ENCODE peak calls at places on chromosomes 11 and 22, in eight cellular contexts. H is upper lobe of right lung; G is coronary artery; M is CD8-positive, alpha-beta memory T cell; K is colonic mucosa; X is naive thymus-derived CD4-positive, alpha-beta T cell; Q is mammary epithelial cell; L is brain microvascular endothelial cell. A is an unnamed sample.

GRCh38 chr22:45263790-45264269 is 20.9 kb upstream of the UPK3A start:
- DNase-seq in H (peak), G (no peak), M (no peak), K (peak), X (no peak), Q (peak), L (peak), A (no peak)

GRCh38 chr22:27602390-27602789 is 199.2 kb downstream of the MN1 start:
- DNase-seq in H (no peak), G (no peak), M (no peak), K (no peak), X (no peak), Q (no peak), L (no peak), A (no peak)

GRCh38 chr11:6563121-6563619 is 40.2 kb downstream of the RRP8 start:
- DNase-seq in H (no peak), G (no peak), M (no peak), K (no peak), X (no peak), Q (peak), L (no peak), A (no peak)

GRCh38 chr22:19848298-19849224 is 6.1 kb downstream of the GNB1L start:
- DNase-seq in H (peak), G (no peak), M (no peak), K (peak), X (no peak), Q (peak), L (no peak), A (no peak)

GRCh38 chr11:71181566-71181965 is 70.8 kb downstream of the SHANK2 start:
- DNase-seq in H (no peak), G (peak), M (no peak), K (no peak), X (no peak), Q (no peak), L (no peak), A (no peak)

GRCh38 chr22:46079861-46080821 is 70.2 kb upstream of the PPARA start:
- DNase-seq in H (peak), G (peak), M (no peak), K (no peak), X (no peak), Q (peak), L (no peak), A (peak)

GRCh38 chr11:134469627-134470026 is 57.6 kb upstream of the B3GAT1 start:
- DNase-seq in H (no peak), G (no peak), M (no peak), K (no peak), X (no peak), Q (no peak), L (no peak), A (no peak)

GRCh38 chr11:128687321-128687720 is 6.6 kb upstream of the FLI1 start:
- DNase-seq in H (peak), G (no peak), M (no peak), K (peak), X (no peak), Q (no peak), L (no peak), A (peak)

GRCh38 chr11:69297926-69298777 is 4.2 kb downstream of the MYEOV start:
- DNase-seq in H (peak), G (no peak), M (peak), K (peak), X (peak), Q (peak), L (peak), A (peak)

GRCh38 chr22:40423882-40424640 is 53.7 kb downstream of the SGSM3 start:
- DNase-seq in H (peak), G (no peak), M (no peak), K (no peak), X (no peak), Q (no peak), L (no peak), A (no peak)

GRCh38 chr11:76723142-76723541 is 52.6 kb upstream of the LRRC32 start:
- DNase-seq in H (no peak), G (no peak), M (no peak), K (no peak), X (no peak), Q (no peak), L (no peak), A (no peak)

GRCh38 chr22:34080501-34080900 is 160.2 kb upstream of the LARGE1 start:
- DNase-seq in H (no peak), G (no peak), M (no peak), K (no peak), X (no peak), Q (no peak), L (no peak), A (no peak)

GRCh38 chr11:61153593-61154090 is 7.6 kb downstream of the VPS37C start:
- DNase-seq in H (no peak), G (peak), M (no peak), K (no peak), X (no peak), Q (no peak), L (no peak), A (no peak)

GRCh38 chr11:72446929-72447753 is 12.8 kb upstream of the CLPB start:
- DNase-seq in H (no peak), G (no peak), M (peak), K (no peak), X (peak), Q (peak), L (peak), A (peak)

GRCh38 chr11:12377106-12377823 is at the start of gene PARVA:
- DNase-seq in H (peak), G (peak), M (no peak), K (peak), X (no peak), Q (peak), L (peak), A (peak)

GRCh38 chr22:20273720-20274119 is 5.6 kb upstream of the RTN4R start:
- DNase-seq in H (no peak), G (no peak), M (no peak), K (no peak), X (no peak), Q (no peak), L (no peak), A (no peak)

GRCh38 chr11:75549370-75549958 is 12.6 kb upstream of the SERPINH1 start:
- DNase-seq in H (no peak), G (no peak), M (no peak), K (no peak), X (no peak), Q (no peak), L (no peak), A (no peak)

GRCh38 chr11:72582206-72583176 is 91.7 kb downstream of the PDE2A start:
- DNase-seq in H (peak), G (no peak), M (no peak), K (no peak), X (no peak), Q (no peak), L (no peak), A (no peak)

GRCh38 chr11:69788956-69789355 is 13.8 kb upstream of the FGF4 start:
- DNase-seq in H (no peak), G (no peak), M (no peak), K (no peak), X (no peak), Q (no peak), L (no peak), A (no peak)

GRCh38 chr22:26624788-26625187 is 3.0 kb downstream of the CRYBA4 start:
- DNase-seq in H (no peak), G (no peak), M (no peak), K (no peak), X (no peak), Q (no peak), L (no peak), A (no peak)

GRCh38 chr11:61460474-61460881 is 30.6 kb downstream of the SDHAF2 start:
- DNase-seq in H (no peak), G (no peak), M (no peak), K (no peak), X (no peak), Q (no peak), L (no peak), A (no peak)

GRCh38 chr22:20777420-20778177 is 3.7 kb downstream of the SERPIND1 start:
- DNase-seq in H (no peak), G (no peak), M (no peak), K (peak), X (no peak), Q (peak), L (peak), A (no peak)

GRCh38 chr11:36635463-36635862 is 37.4 kb upstream of the RAG2 start:
- DNase-seq in H (no peak), G (no peak), M (no peak), K (no peak), X (no peak), Q (no peak), L (no peak), A (no peak)

GRCh38 chr22:50621948-50622722 is 5.8 kb downstream of the ARSA start:
- DNase-seq in H (peak), G (no peak), M (peak), K (peak), X (peak), Q (peak), L (no peak), A (peak)

GRCh38 chr11:77379917-77380316 is 78.4 kb upstream of the GDPD4 start:
- DNase-seq in H (no peak), G (no peak), M (no peak), K (no peak), X (no peak), Q (no peak), L (no peak), A (no peak)

GRCh38 chr11:68670208-68670992 is 13.9 kb upstream of the GAL start:
- DNase-seq in H (peak), G (no peak), M (no peak), K (no peak), X (no peak), Q (no peak), L (no peak), A (no peak)

GRCh38 chr11:68120212-68121066 is 749 bp downstream of the CHKA start:
- DNase-seq in H (peak), G (no peak), M (peak), K (peak), X (peak), Q (no peak), L (no peak), A (peak)

GRCh38 chr11:706439-706956 is 467 bp downstream of the EPS8L2 start:
- DNase-seq in H (no peak), G (no peak), M (no peak), K (peak), X (no peak), Q (peak), L (no peak), A (peak)

GRCh38 chr11:100584201-100584600 is 102.9 kb upstream of the ARHGAP42 start:
- DNase-seq in H (no peak), G (no peak), M (no peak), K (no peak), X (no peak), Q (no peak), L (no peak), A (no peak)

GRCh38 chr22:30506507-30506968 is 1.0 kb upstream of the SEC14L4 start:
- DNase-seq in H (peak), G (no peak), M (no peak), K (no peak), X (no peak), Q (no peak), L (no peak), A (peak)

GRCh38 chr11:102464859-102465500 is 12.4 kb upstream of the TMEM123 start:
- DNase-seq in H (no peak), G (no peak), M (no peak), K (no peak), X (no peak), Q (no peak), L (no peak), A (no peak)

DNA sequence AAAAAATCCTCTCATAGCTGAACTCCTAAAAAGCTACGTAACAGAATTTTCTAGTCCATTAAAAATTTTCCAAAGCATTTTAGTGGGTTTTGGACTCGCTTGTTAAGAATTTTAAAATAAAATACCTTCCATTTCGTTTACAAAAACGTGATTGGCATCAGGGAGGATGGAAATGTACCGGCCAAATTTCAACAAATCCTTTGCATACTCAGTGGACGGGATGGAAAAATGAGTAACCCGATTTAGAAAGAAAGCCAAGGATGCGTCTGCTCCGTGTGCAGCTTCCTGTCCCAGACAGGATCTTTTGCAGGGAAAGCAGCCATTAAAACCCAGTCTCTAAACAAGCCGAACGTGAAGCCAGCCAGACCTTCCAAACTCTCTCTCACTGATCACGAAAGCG is 15.6 kb downstream of the TMEM184B start:
- DNase-seq in H (no peak), G (no peak), M (no peak), K (no peak), X (no peak), Q (no peak), L (no peak), A (no peak)
- H3K4me3 ChIP-seq in H (no peak), G (peak), M (no peak), K (no peak), X (no peak), Q (no peak), L (no peak), A (no peak)

GRCh38 chr22:44180706-44181032 is at the start of gene PARVG:
- DNase-seq in H (no peak), G (no peak), M (peak), K (no peak), X (peak), Q (peak), L (no peak), A (no peak)

GRCh38 chr22:44181912-44182590 is 1.3 kb downstream of the PARVG start:
- DNase-seq in H (peak), G (no peak), M (no peak), K (no peak), X (peak), Q (no peak), L (no peak), A (no peak)

GRCh38 chr22:44181033-44181911 is 547 bp downstream of the PARVG start:
- DNase-seq in H (peak), G (no peak), M (peak), K (peak), X (peak), Q (no peak), L (no peak), A (peak)

GRCh38 chr22:44184006-44184405 is 3.3 kb downstream of the PARVG start:
- DNase-seq in H (no peak), G (no peak), M (no peak), K (no peak), X (no peak), Q (no peak), L (no peak), A (no peak)

GRCh38 chr22:44182591-44183588 is 2.2 kb downstream of the PARVG start:
- DNase-seq in H (peak), G (no peak), M (peak), K (peak), X (peak), Q (no peak), L (no peak), A (peak)
- H3K4me3 ChIP-seq in H (peak), G (peak), M (peak), K (no peak), X (peak), Q (no peak), L (no peak), A (no peak)

DNA sequence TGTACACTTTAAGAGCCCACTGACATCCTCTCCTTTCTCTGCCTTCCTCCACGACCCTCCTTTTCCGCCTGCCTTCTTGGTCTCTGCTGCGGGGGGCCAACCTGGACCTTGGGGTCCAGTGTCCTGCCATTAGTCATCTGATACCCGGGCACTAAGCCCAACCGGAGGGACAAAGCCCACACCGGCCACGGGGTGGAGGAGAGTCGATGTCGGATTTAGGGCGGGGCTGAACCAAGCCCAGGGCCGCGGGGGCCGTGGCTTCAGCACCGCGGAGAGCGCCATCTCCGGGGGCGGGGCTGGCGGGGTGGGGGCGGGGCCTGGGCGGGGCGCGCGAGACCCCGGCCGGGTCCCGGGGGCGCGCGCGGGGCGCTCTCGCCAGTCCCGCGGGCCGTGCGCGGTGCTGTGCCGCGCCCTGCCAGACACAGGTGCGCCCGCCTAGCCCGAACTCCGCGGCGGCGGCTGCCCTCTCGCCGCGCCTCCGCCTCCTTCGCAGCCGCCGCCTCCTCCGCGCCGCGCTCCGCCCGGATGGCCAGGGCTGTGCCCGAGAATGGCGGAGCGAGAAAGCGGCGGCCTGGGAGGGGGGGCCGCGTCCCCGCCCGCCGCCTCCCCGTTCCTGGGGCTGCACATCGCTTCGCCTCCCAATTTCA is at the start of gene MAPK8IP1:
- DNase-seq in H (no peak), G (no peak), M (peak), K (peak), X (peak), Q (peak), L (no peak), A (peak)
- H3K4me3 ChIP-seq in H (peak), G (peak), M (peak), K (peak), X (peak), Q (peak), L (peak), A (no peak)

GRCh38 chr11:22432331-22433065 is 94.3 kb downstream of the SLC17A6 start:
- DNase-seq in H (no peak), G (no peak), M (no peak), K (no peak), X (no peak), Q (no peak), L (peak), A (no peak)
- H3K4me3 ChIP-seq in H (peak), G (peak), M (no peak), K (no peak), X (no peak), Q (no peak), L (peak), A (no peak)

DNA sequence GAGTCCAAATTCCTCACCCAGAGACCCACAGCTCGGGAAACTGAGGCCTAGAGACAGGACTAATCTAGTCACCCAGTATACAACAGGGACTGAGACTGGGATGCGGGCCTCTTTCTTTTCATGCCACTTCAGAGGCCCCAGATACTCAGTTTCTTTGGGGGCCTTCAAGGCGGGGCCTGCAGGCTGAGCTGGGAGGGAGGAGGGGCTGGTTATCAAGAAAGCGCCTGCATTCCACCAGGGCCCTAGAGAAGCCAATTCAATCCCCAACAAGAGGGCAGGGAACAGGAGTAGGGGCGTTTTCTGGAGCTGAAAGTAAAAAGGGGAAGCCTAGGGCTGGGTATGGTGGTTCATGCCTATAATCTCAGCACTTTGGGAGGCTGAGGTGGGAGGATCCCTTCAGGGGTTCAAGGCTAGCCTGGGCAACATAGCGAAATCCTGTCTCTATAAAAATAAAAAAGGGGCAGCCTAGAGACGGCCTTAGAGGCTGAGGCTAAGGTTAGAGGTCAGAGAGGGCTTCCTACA is 1.6 kb downstream of the ATG2A start:
- DNase-seq in H (no peak), G (no peak), M (no peak), K (no peak), X (no peak), Q (no peak), L (no peak), A (no peak)
- H3K4me3 ChIP-seq in H (peak), G (peak), M (peak), K (peak), X (no peak), Q (no peak), L (peak), A (no peak)

DNA sequence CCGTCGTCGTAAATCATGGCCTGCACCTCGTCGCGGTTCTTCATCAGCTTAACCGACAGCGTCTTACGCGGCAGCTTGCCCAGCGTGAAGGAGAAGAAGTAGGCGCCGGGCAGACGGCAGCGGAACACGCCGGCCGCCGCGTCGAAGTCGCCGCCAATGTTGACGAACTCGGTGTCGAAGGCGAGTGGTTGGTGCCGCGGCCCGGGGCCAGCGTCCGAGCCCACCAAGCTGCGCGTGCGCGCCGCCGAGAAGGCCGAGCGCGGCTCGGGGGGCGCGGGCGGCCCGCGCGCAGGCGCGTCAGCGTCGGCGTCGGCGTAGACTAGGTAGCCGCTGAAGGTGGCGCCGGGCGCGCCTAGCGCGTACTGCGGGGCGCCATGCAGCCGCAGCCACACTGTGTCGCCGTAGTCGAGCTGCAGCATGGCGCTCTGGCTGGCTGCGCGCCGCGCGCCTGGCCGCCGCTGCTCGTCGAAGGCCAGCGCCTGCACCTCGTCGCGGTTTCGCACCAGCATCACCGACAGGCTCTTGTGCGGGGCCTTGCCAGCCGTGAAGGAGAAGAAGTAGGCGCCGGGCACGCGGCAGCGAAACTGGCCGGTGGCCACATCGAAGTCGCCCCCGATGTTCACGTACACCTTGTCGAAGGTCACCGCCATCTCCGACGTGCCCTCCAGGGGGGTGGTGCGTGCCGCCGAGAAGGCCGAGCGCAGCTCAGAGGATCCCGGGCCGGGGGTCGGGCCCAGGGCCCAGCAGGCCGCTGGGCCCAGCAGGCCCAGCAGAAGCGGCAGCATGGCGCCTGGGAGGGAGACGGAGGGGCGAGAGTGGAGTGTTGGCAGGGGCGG is 3.8 kb downstream of the FAM180B start:
- DNase-seq in H (no peak), G (no peak), M (no peak), K (no peak), X (no peak), Q (no peak), L (no peak), A (no peak)
- H3K4me3 ChIP-seq in H (peak), G (peak), M (no peak), K (peak), X (no peak), Q (no peak), L (peak), A (no peak)

A was measured in mucosa of descending colon.